ENCODE peak calls at places on chromosomes 6 and 20, in four cellular contexts. One of them, this sample, is unnamed.

GRCh38 chr6:107561325-107561724 is 71.4 kb downstream of the SOBP start:
- DNase-seq in neuronal stem cell: no peak
- DNase-seq in CD8-positive, alpha-beta T cell: no peak
- DNase-seq in small intestine: no peak
- DNase-seq in this sample: no peak

GRCh38 chr6:137928286-137928685 is 61.2 kb downstream of the TNFAIP3 start:
- DNase-seq in neuronal stem cell: no peak
- DNase-seq in small intestine: no peak
- DNase-seq in CD8-positive, alpha-beta T cell: no peak
- DNase-seq in this sample: no peak

GRCh38 chr20:47727909-47728361 is 57.3 kb downstream of the SULF2 start:
- DNase-seq in small intestine: no peak
- DNase-seq in neuronal stem cell: no peak
- DNase-seq in CD8-positive, alpha-beta T cell: peak; percentile 12
- DNase-seq in this sample: peak; percentile 24

GRCh38 chr20:23161968-23162696 is 76.0 kb upstream of the CD93 start:
- DNase-seq in CD8-positive, alpha-beta T cell: no peak
- DNase-seq in small intestine: peak; percentile 99
- DNase-seq in neuronal stem cell: no peak
- DNase-seq in this sample: peak; percentile 20

GRCh38 chr20:51563597-51564332 is 21.2 kb upstream of the NFATC2 start:
- DNase-seq in small intestine: peak; percentile 74
- DNase-seq in CD8-positive, alpha-beta T cell: no peak
- DNase-seq in neuronal stem cell: no peak
- DNase-seq in this sample: peak; percentile 13

GRCh38 chr20:39146394-39146793 is 184.2 kb downstream of the DHX35 start:
- DNase-seq in neuronal stem cell: no peak
- DNase-seq in small intestine: no peak
- DNase-seq in CD8-positive, alpha-beta T cell: no peak
- DNase-seq in this sample: no peak

GRCh38 chr6:53119772-53120409 is 28.8 kb downstream of the GCM1 start:
- DNase-seq in neuronal stem cell: no peak
- DNase-seq in small intestine: peak; percentile 22
- DNase-seq in CD8-positive, alpha-beta T cell: no peak
- DNase-seq in this sample: no peak

GRCh38 chr6:152804150-152804549 is 53.6 kb downstream of the VIP start:
- DNase-seq in CD8-positive, alpha-beta T cell: no peak
- DNase-seq in neuronal stem cell: no peak
- DNase-seq in small intestine: no peak
- DNase-seq in this sample: no peak

GRCh38 chr6:112232845-112233256 is 21.5 kb downstream of the LAMA4 start:
- DNase-seq in CD8-positive, alpha-beta T cell: no peak
- DNase-seq in neuronal stem cell: no peak
- DNase-seq in small intestine: no peak
- DNase-seq in this sample: no peak

GRCh38 chr20:47561175-47561574 is 59.5 kb downstream of the NCOA3 start:
- DNase-seq in neuronal stem cell: no peak
- DNase-seq in small intestine: no peak
- DNase-seq in CD8-positive, alpha-beta T cell: no peak
- DNase-seq in this sample: no peak

GRCh38 chr20:3805594-3806264 is 9.6 kb downstream of the CDC25B start:
- DNase-seq in CD8-positive, alpha-beta T cell: no peak
- DNase-seq in neuronal stem cell: no peak
- DNase-seq in small intestine: peak; percentile 55
- DNase-seq in this sample: no peak

GRCh38 chr20:5657190-5657872 is 92.9 kb upstream of the SHLD1 start:
- DNase-seq in small intestine: peak; percentile 77
- DNase-seq in CD8-positive, alpha-beta T cell: no peak
- DNase-seq in neuronal stem cell: no peak
- DNase-seq in this sample: no peak

GRCh38 chr6:125749864-125750691 is 646 bp downstream of the HEY2 start:
- DNase-seq in small intestine: peak; percentile 21
- DNase-seq in neuronal stem cell: peak; percentile 31
- DNase-seq in CD8-positive, alpha-beta T cell: no peak
- DNase-seq in this sample: no peak

GRCh38 chr20:44911264-44911921 is 1.5 kb downstream of the PABPC1L start:
- DNase-seq in CD8-positive, alpha-beta T cell: peak; percentile 49
- DNase-seq in neuronal stem cell: peak; percentile 70
- DNase-seq in small intestine: no peak
- DNase-seq in this sample: no peak

GRCh38 chr6:15063253-15063853 is 182.5 kb upstream of the JARID2 start:
- DNase-seq in CD8-positive, alpha-beta T cell: no peak
- DNase-seq in neuronal stem cell: no peak
- DNase-seq in small intestine: no peak
- DNase-seq in this sample: no peak

GRCh38 chr20:53896041-53896440 is 174.4 kb downstream of the BCAS1 start:
- DNase-seq in neuronal stem cell: no peak
- DNase-seq in small intestine: no peak
- DNase-seq in CD8-positive, alpha-beta T cell: no peak
- DNase-seq in this sample: no peak

GRCh38 chr6:166969390-166970002 is 13.1 kb upstream of the RNASET2 start:
- DNase-seq in neuronal stem cell: no peak
- DNase-seq in small intestine: no peak
- DNase-seq in CD8-positive, alpha-beta T cell: no peak
- DNase-seq in this sample: no peak

GRCh38 chr20:51797357-51798025 is 4.8 kb downstream of the SALL4 start:
- DNase-seq in CD8-positive, alpha-beta T cell: no peak
- DNase-seq in small intestine: no peak
- DNase-seq in neuronal stem cell: peak; percentile 68
- DNase-seq in this sample: no peak

GRCh38 chr6:68427630-68428029 is 207.5 kb upstream of the ADGRB3 start:
- DNase-seq in CD8-positive, alpha-beta T cell: no peak
- DNase-seq in neuronal stem cell: no peak
- DNase-seq in small intestine: no peak
- DNase-seq in this sample: no peak

GRCh38 chr6:94769197-94769596 is 808.1 kb upstream of the MANEA start:
- DNase-seq in small intestine: no peak
- DNase-seq in neuronal stem cell: peak; percentile 17
- DNase-seq in CD8-positive, alpha-beta T cell: no peak
- DNase-seq in this sample: no peak

GRCh38 chr20:32524871-32525501 is 60.1 kb downstream of the NOL4L start:
- DNase-seq in neuronal stem cell: no peak
- DNase-seq in CD8-positive, alpha-beta T cell: no peak
- DNase-seq in small intestine: peak; percentile 39
- DNase-seq in this sample: peak; percentile 37

GRCh38 chr20:14919473-14920157 is 582.2 kb upstream of the FLRT3 start:
- DNase-seq in CD8-positive, alpha-beta T cell: no peak
- DNase-seq in neuronal stem cell: no peak
- DNase-seq in small intestine: peak; percentile 66
- DNase-seq in this sample: no peak

GRCh38 chr6:38058022-38058421 is 238.5 kb downstream of the ZFAND3 start:
- DNase-seq in CD8-positive, alpha-beta T cell: no peak
- DNase-seq in small intestine: peak; percentile 37
- DNase-seq in neuronal stem cell: no peak
- DNase-seq in this sample: no peak

GRCh38 chr6:145964948-145965366 is 799 bp upstream of the SHPRH start:
- DNase-seq in CD8-positive, alpha-beta T cell: no peak
- DNase-seq in neuronal stem cell: no peak
- DNase-seq in small intestine: peak; percentile 2
- DNase-seq in this sample: no peak

GRCh38 chr6:4466769-4467480 is 309.3 kb upstream of the CDYL start:
- DNase-seq in neuronal stem cell: no peak
- DNase-seq in CD8-positive, alpha-beta T cell: no peak
- DNase-seq in small intestine: no peak
- DNase-seq in this sample: no peak

GRCh38 chr6:100446922-100447899 is 17.5 kb downstream of the SIM1 start:
- DNase-seq in CD8-positive, alpha-beta T cell: no peak
- DNase-seq in small intestine: no peak
- DNase-seq in neuronal stem cell: peak; percentile 45
- DNase-seq in this sample: no peak

GRCh38 chr6:35919085-35919826 is 1.6 kb downstream of the SRPK1 start:
- DNase-seq in small intestine: peak; percentile 58
- DNase-seq in neuronal stem cell: no peak
- DNase-seq in CD8-positive, alpha-beta T cell: no peak
- DNase-seq in this sample: no peak

GRCh38 chr6:46265373-46265772 is 94.6 kb upstream of the ENPP5 start:
- DNase-seq in neuronal stem cell: no peak
- DNase-seq in small intestine: no peak
- DNase-seq in CD8-positive, alpha-beta T cell: no peak
- DNase-seq in this sample: no peak

GRCh38 chr6:170269151-170269872 is 21.6 kb downstream of the DLL1 start:
- DNase-seq in CD8-positive, alpha-beta T cell: no peak
- DNase-seq in small intestine: peak; percentile 67
- DNase-seq in neuronal stem cell: no peak
- DNase-seq in this sample: no peak

GRCh38 chr20:8155848-8156602 is 24.0 kb downstream of the PLCB1 start:
- DNase-seq in neuronal stem cell: no peak
- DNase-seq in CD8-positive, alpha-beta T cell: no peak
- DNase-seq in small intestine: peak; percentile 29
- DNase-seq in this sample: no peak

GRCh38 chr6:20096506-20096905 is 115.8 kb downstream of the MBOAT1 start:
- DNase-seq in CD8-positive, alpha-beta T cell: no peak
- DNase-seq in small intestine: no peak
- DNase-seq in neuronal stem cell: no peak
- DNase-seq in this sample: peak; percentile 71

GRCh38 chr6:126633362-126633761 is 293.4 kb downstream of the CENPW start:
- DNase-seq in neuronal stem cell: no peak
- DNase-seq in CD8-positive, alpha-beta T cell: no peak
- DNase-seq in small intestine: no peak
- DNase-seq in this sample: no peak

GRCh38 chr6:20873425-20874190 is 339.4 kb downstream of the CDKAL1 start:
- DNase-seq in small intestine: no peak
- DNase-seq in CD8-positive, alpha-beta T cell: no peak
- DNase-seq in neuronal stem cell: no peak
- DNase-seq in this sample: no peak

GRCh38 chr20:3071266-3071609 is 182 bp upstream of the OXT start:
- DNase-seq in neuronal stem cell: no peak
- DNase-seq in small intestine: no peak
- DNase-seq in CD8-positive, alpha-beta T cell: no peak
- DNase-seq in this sample: no peak

GRCh38 chr6:3386374-3386857 is 70.4 kb downstream of the SLC22A23 start:
- DNase-seq in neuronal stem cell: no peak
- DNase-seq in CD8-positive, alpha-beta T cell: no peak
- DNase-seq in small intestine: no peak
- DNase-seq in this sample: peak; percentile 85

GRCh38 chr6:41416165-41416837 is 80.9 kb downstream of the NCR2 start:
- DNase-seq in small intestine: no peak
- DNase-seq in CD8-positive, alpha-beta T cell: no peak
- DNase-seq in neuronal stem cell: no peak
- DNase-seq in this sample: no peak

GRCh38 chr6:121158438-121158837 is 175.8 kb downstream of the TBC1D32 start:
- DNase-seq in CD8-positive, alpha-beta T cell: no peak
- DNase-seq in neuronal stem cell: no peak
- DNase-seq in small intestine: no peak
- DNase-seq in this sample: no peak

GRCh38 chr6:40293109-40293823 is 293.9 kb downstream of the LRFN2 start:
- DNase-seq in CD8-positive, alpha-beta T cell: no peak
- DNase-seq in small intestine: no peak
- DNase-seq in neuronal stem cell: no peak
- DNase-seq in this sample: no peak

GRCh38 chr6:42047790-42048405 is 2.4 kb upstream of the TAF8 start:
- DNase-seq in small intestine: no peak
- DNase-seq in neuronal stem cell: no peak
- DNase-seq in CD8-positive, alpha-beta T cell: peak; percentile 38
- DNase-seq in this sample: no peak

GRCh38 chr6:134491473-134491872 is 173.6 kb upstream of the SGK1 start:
- DNase-seq in CD8-positive, alpha-beta T cell: no peak
- DNase-seq in small intestine: no peak
- DNase-seq in neuronal stem cell: no peak
- DNase-seq in this sample: no peak

DNA sequence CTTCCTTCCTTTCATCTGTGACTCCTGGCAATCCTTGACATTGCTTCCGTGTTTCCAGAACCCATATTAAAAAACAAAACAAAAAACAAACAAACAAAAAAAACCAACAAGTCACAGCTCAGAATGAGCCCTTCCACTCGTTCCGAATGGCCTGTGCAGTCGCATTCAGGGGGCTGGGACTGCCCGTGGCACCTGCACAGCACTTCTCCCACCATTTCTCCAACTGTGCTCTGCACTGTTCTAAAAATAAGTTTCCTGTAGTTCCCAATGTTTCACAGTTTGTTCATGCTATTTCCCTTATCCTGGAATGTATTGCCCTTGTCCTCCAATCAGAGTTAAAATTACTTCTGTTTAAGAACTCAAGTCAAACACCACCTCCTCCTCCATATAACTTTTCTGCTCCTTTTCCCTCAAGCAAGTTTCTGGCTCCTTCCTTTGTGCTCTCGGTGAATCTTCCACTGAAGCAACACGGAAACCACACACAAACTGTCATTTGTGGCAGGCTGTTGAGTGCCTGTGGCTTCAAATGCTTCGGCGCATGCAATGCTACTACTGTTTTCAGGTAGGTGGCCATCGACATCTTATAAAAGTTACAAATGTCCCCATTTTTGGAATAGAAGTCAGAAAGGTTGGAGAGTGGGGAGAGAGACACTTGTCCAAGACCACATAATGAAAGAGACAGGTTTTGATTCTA is 57.7 kb downstream of the PDE10A start:
- DNase-seq in CD8-positive, alpha-beta T cell: no peak
- DNase-seq in small intestine: peak; percentile 16
- DNase-seq in neuronal stem cell: no peak
- DNase-seq in this sample: no peak
- H3K27ac ChIP-seq in CD8-positive, alpha-beta T cell: no peak overlapping the region
- H3K27ac ChIP-seq in small intestine: no peak overlapping the region
- H3K27ac ChIP-seq in neuronal stem cell: no peak overlapping the region
- H3K27ac ChIP-seq in this sample: no peak overlapping the region

GRCh38 chr20:58130574-58130973 is 97.9 kb downstream of the ANKRD60 start:
- DNase-seq in small intestine: no peak
- DNase-seq in CD8-positive, alpha-beta T cell: no peak
- DNase-seq in neuronal stem cell: peak; percentile 20
- DNase-seq in this sample: no peak
- H3K27ac ChIP-seq in small intestine: no peak overlapping the region
- H3K27ac ChIP-seq in CD8-positive, alpha-beta T cell: no peak overlapping the region
- H3K27ac ChIP-seq in neuronal stem cell: no peak overlapping the region
- H3K27ac ChIP-seq in this sample: peak overlapping the region; percentile 31

DNA sequence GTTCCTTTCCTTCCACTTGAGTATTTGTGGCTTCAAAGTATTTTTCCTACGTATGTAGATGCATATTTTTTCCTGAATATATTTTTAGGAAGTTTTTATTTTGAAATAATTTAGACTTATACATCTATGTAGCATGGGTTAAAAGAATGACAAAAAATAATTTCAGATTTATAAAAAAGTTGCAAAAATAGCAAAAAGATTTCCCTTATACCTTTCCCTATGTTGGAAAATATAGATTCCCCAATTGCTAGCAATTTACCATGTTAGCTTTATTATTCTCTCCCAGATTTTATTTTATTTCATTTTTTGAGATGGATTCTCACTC is 69.8 kb downstream of the SCAND1 start:
- DNase-seq in small intestine: no peak
- DNase-seq in CD8-positive, alpha-beta T cell: no peak
- DNase-seq in neuronal stem cell: no peak
- DNase-seq in this sample: no peak
- H3K27ac ChIP-seq in small intestine: no peak overlapping the region
- H3K27ac ChIP-seq in CD8-positive, alpha-beta T cell: no peak overlapping the region
- H3K27ac ChIP-seq in neuronal stem cell: no peak overlapping the region
- H3K27ac ChIP-seq in this sample: no peak overlapping the region

GRCh38 chr20:20752712-20753111 is 40.3 kb upstream of the RALGAPA2 start:
- DNase-seq in CD8-positive, alpha-beta T cell: no peak
- DNase-seq in small intestine: peak; percentile 11
- DNase-seq in neuronal stem cell: no peak
- DNase-seq in this sample: no peak
- H3K27ac ChIP-seq in CD8-positive, alpha-beta T cell: no peak overlapping the region
- H3K27ac ChIP-seq in small intestine: no peak overlapping the region
- H3K27ac ChIP-seq in neuronal stem cell: no peak overlapping the region
- H3K27ac ChIP-seq in this sample: no peak overlapping the region